ENCODE peak calls at places on chromosomes 1 and 21, in four cellular contexts. A is H1, Q is K562, T is HepG2. J is an unnamed sample.

GRCh38 chr1:243977104-243977503 is 74.0 kb upstream of the ZBTB18 start:
- DNase-seq in A (no peak), Q (no peak), T (no peak), J (no peak)

GRCh38 chr1:94992863-94993563 is 66.1 kb upstream of the CNN3 start:
- DNase-seq in A (no peak), Q (no peak), T (no peak), J (no peak)

GRCh38 chr1:156652131-156652991 is 10.4 kb downstream of the BCAN start:
- DNase-seq in A (peak), Q (no peak), T (no peak), J (no peak)

GRCh38 chr21:46244602-46245001 is 16.0 kb upstream of the LSS start:
- DNase-seq in A (no peak), Q (no peak), T (no peak), J (no peak)

GRCh38 chr1:7046314-7046713 is 261.1 kb downstream of the CAMTA1 start:
- DNase-seq in A (peak), Q (no peak), T (no peak), J (no peak)

GRCh38 chr1:243946946-243947345 is 96.9 kb upstream of the AKT3 start:
- DNase-seq in A (peak), Q (peak), T (no peak), J (peak)

GRCh38 chr1:61187380-61188086 is 105.2 kb downstream of the NFIA start:
- DNase-seq in A (no peak), Q (no peak), T (no peak), J (no peak)

GRCh38 chr1:5296135-5296930 is 641.9 kb downstream of the AJAP1 start:
- DNase-seq in A (no peak), Q (no peak), T (no peak), J (no peak)

GRCh38 chr1:1110561-1110971 is 5.3 kb downstream of the C1orf159 start:
- DNase-seq in A (no peak), Q (no peak), T (no peak), J (no peak)

GRCh38 chr1:168148916-168149315 is 12.2 kb upstream of the GPR161 start:
- DNase-seq in A (no peak), Q (no peak), T (no peak), J (no peak)

GRCh38 chr1:51829058-51829457 is 49.5 kb downstream of the NRDC start:
- DNase-seq in A (no peak), Q (no peak), T (no peak), J (no peak)

GRCh38 chr1:188689542-188689941 is 1788.1 kb downstream of the BRINP3 start:
- DNase-seq in A (no peak), Q (no peak), T (no peak), J (no peak)

GRCh38 chr1:197913495-197914276 is 3.5 kb upstream of the LHX9 start:
- DNase-seq in A (no peak), Q (no peak), T (no peak), J (no peak)

GRCh38 chr1:212754715-212755114 is 36.9 kb downstream of the NSL1 start:
- DNase-seq in A (no peak), Q (no peak), T (no peak), J (no peak)

GRCh38 chr21:43290529-43291346 is 121.9 kb downstream of the CRYAA start:
- DNase-seq in A (no peak), Q (no peak), T (no peak), J (no peak)

GRCh38 chr1:169106921-169107672 is 607 bp downstream of the ATP1B1 start:
- DNase-seq in A (peak), Q (peak), T (no peak), J (no peak)

GRCh38 chr1:88180449-88181108 is 503.5 kb upstream of the PKN2 start:
- DNase-seq in A (peak), Q (peak), T (peak), J (peak)

GRCh38 chr1:31605908-31606427 is 11.5 kb upstream of the HCRTR1 start:
- DNase-seq in A (no peak), Q (no peak), T (no peak), J (no peak)

GRCh38 chr1:71030021-71030420 is 17.6 kb downstream of the PTGER3 start:
- DNase-seq in A (no peak), Q (no peak), T (no peak), J (no peak)

GRCh38 chr1:241733899-241734298 is 81.8 kb downstream of the WDR64 start:
- DNase-seq in A (no peak), Q (no peak), T (no peak), J (no peak)

GRCh38 chr1:235950318-235950717 is 83.6 kb upstream of the LYST start:
- DNase-seq in A (no peak), Q (no peak), T (no peak), J (no peak)

GRCh38 chr1:210373628-210373877 is 44.9 kb downstream of the HHAT start:
- DNase-seq in A (no peak), Q (no peak), T (no peak), J (no peak)

GRCh38 chr1:14969006-14969405 is 184.5 kb upstream of the TMEM51 start:
- DNase-seq in A (no peak), Q (no peak), T (no peak), J (no peak)

GRCh38 chr1:193754732-193755427 is 568.5 kb upstream of the B3GALT2 start:
- DNase-seq in A (no peak), Q (peak), T (no peak), J (no peak)

GRCh38 chr1:231383159-231383855 is 38.8 kb downstream of the EGLN1 start:
- DNase-seq in A (no peak), Q (no peak), T (no peak), J (no peak)

DNA sequence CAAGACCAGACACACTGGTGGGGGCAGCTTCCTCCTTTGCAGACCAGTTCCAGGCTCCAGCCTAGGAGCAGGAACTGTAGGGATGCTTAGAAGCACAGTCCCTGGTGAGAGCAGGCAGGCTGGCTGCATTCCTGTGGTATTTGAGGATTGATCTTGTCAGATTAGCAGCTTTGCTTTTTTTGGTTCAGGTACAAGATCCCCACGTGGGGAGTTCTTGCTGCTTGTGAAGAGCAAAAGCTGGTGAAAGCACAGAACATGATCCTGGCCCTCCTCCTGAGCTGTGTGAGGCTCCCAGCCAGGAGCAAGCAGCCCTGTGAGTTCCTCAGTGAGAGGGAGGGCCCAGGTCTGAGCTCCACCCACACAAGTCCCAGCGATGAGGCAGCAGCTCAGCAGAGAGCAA is 75.3 kb upstream of the ARTN start:
- DNase-seq in A (peak), Q (no peak), T (peak), J (no peak)
- TF ChIP-seq PHF8 in A (no peak), Q (no peak), T (no peak), J (no peak)

DNA sequence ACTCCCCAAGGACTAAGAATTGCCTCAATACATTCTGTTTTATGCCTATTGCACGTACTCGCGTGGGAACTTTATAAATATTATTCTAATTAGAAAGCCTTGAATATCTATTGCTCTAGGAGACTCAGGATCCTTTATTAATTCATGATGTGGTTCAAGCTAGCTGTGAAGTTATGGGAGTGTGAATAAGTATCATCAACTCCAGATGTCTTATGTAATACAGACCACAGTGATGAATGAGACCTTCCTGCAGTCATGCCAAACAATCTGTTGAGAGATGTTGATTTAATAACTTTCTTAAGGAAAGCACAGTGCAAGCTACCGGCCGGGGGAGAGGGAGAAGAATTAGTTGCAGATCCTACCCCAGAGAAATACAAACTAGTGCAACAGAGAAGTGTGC is 519.2 kb upstream of the ZP4 start:
- DNase-seq in A (no peak), Q (no peak), T (no peak), J (no peak)
- TF ChIP-seq PHF8 in A (no peak), Q (no peak), T (no peak), J (no peak)

GRCh38 chr1:110412576-110412975 is 5.1 kb upstream of the LAMTOR5 start:
- DNase-seq in A (peak), Q (peak), T (peak), J (peak)
- TF ChIP-seq PHF8 in A (no peak), Q (no peak), T (no peak), J (no peak)

DNA sequence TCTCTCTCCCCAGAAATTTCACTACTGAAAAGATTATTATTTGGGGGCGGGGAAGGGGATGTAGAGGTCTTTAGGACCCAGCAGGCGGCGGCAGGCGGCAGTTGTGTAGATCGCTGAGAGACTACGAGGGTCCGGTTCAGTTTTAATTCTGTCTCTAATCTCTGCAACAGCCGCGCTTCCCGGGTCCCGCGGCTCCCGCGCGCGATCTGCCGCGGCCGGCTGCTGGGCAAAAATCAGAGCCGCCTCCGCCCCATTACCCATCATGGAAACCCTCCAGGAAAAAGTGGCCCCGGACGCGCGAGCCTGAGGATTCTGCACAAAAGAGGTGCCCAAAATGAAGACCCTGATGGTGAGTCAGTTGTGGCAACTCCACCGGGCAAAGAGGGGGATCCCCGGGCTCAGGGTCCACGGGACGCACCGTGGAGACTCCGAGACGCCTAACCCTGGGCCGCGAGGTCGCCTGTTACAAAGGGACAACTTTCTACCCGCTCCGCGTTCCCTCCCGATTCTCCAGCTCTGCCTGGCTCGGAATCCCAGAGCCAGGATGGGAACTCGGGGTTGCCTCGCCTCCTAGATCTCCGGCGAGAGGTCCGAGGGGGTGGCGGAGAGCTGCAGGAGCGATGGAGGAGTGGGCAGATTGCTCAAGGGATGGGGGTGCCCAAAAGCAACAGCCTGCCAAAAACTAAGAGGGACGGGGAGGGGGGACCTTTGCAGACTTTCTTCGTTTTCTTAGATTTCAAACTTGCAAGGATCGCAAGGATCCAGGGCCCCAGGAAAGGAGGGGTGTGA is at the start of gene ST6GALNAC5:
- DNase-seq in A (peak), Q (no peak), T (no peak), J (peak)
- TF ChIP-seq PHF8 in A (peak), Q (no peak), T (no peak), J (no peak)

GRCh38 chr1:77706321-77706720 is 23.9 kb upstream of the ZZZ3 start:
- DNase-seq in A (no peak), Q (no peak), T (no peak), J (no peak)
- TF ChIP-seq PHF8 in A (no peak), Q (no peak), T (no peak), J (no peak)

GRCh38 chr1:85134583-85135455 is 66.0 kb downstream of the SYDE2 start:
- DNase-seq in A (no peak), Q (no peak), T (peak), J (no peak)
- TF ChIP-seq PHF8 in A (no peak), Q (no peak), T (no peak), J (no peak)